ENCODE peak calls at places on chromosomes 7 and 10, in ten cellular contexts. One of them, this sample, is unnamed.

GRCh38 chr7:83832009-83832408 is 183.1 kb upstream of the SEMA3E start:
- DNase-seq in CD8-positive, alpha-beta T cell: no peak
- DNase-seq in osteocyte: no peak
- DNase-seq in lower lobe of right lung: no peak
- DNase-seq in CD4-positive, alpha-beta T cell: no peak
- DNase-seq in hepatocyte: no peak
- DNase-seq in GM12865: no peak
- DNase-seq in body of pancreas: no peak
- DNase-seq in GM06990: no peak
- DNase-seq in AG09319: no peak
- DNase-seq in this sample: no peak

GRCh38 chr10:101018118-101018599 is 12.8 kb downstream of the PDZD7 start:
- DNase-seq in CD8-positive, alpha-beta T cell: no peak
- DNase-seq in osteocyte: no peak
- DNase-seq in lower lobe of right lung: no peak
- DNase-seq in CD4-positive, alpha-beta T cell: no peak
- DNase-seq in hepatocyte: no peak
- DNase-seq in GM12865: no peak
- DNase-seq in body of pancreas: no peak
- DNase-seq in GM06990: no peak
- DNase-seq in AG09319: no peak
- DNase-seq in this sample: no peak

GRCh38 chr7:157405914-157406810 is 69.4 kb downstream of the DNAJB6 start:
- DNase-seq in CD8-positive, alpha-beta T cell: no peak
- DNase-seq in osteocyte: no peak
- DNase-seq in lower lobe of right lung: no peak
- DNase-seq in CD4-positive, alpha-beta T cell: no peak
- DNase-seq in hepatocyte: no peak
- DNase-seq in GM12865: no peak
- DNase-seq in body of pancreas: no peak
- DNase-seq in GM06990: no peak
- DNase-seq in AG09319: no peak
- DNase-seq in this sample: no peak

GRCh38 chr7:130723784-130724183 is 10.2 kb downstream of the KLF14 start:
- DNase-seq in CD8-positive, alpha-beta T cell: no peak
- DNase-seq in osteocyte: no peak
- DNase-seq in lower lobe of right lung: no peak
- DNase-seq in CD4-positive, alpha-beta T cell: no peak
- DNase-seq in hepatocyte: no peak
- DNase-seq in GM12865: no peak
- DNase-seq in body of pancreas: no peak
- DNase-seq in GM06990: no peak
- DNase-seq in AG09319: no peak
- DNase-seq in this sample: no peak

GRCh38 chr10:123564631-123565030 is 101.5 kb upstream of the GPR26 start:
- DNase-seq in CD8-positive, alpha-beta T cell: no peak
- DNase-seq in osteocyte: peak
- DNase-seq in lower lobe of right lung: no peak
- DNase-seq in CD4-positive, alpha-beta T cell: no peak
- DNase-seq in hepatocyte: no peak
- DNase-seq in GM12865: no peak
- DNase-seq in body of pancreas: no peak
- DNase-seq in GM06990: no peak
- DNase-seq in AG09319: no peak
- DNase-seq in this sample: no peak

GRCh38 chr7:13829914-13830603 is 159.4 kb downstream of the ETV1 start:
- DNase-seq in CD8-positive, alpha-beta T cell: no peak
- DNase-seq in osteocyte: no peak
- DNase-seq in lower lobe of right lung: no peak
- DNase-seq in CD4-positive, alpha-beta T cell: no peak
- DNase-seq in hepatocyte: peak
- DNase-seq in GM12865: no peak
- DNase-seq in body of pancreas: no peak
- DNase-seq in GM06990: no peak
- DNase-seq in AG09319: peak
- DNase-seq in this sample: no peak

GRCh38 chr7:70307544-70308106 is 709.4 kb downstream of the AUTS2 start:
- DNase-seq in CD8-positive, alpha-beta T cell: no peak
- DNase-seq in osteocyte: no peak
- DNase-seq in lower lobe of right lung: no peak
- DNase-seq in CD4-positive, alpha-beta T cell: no peak
- DNase-seq in hepatocyte: no peak
- DNase-seq in GM12865: no peak
- DNase-seq in body of pancreas: no peak
- DNase-seq in GM06990: no peak
- DNase-seq in AG09319: no peak
- DNase-seq in this sample: no peak

GRCh38 chr10:5632430-5632829 is 34.0 kb downstream of the ASB13 start:
- DNase-seq in CD8-positive, alpha-beta T cell: no peak
- DNase-seq in osteocyte: no peak
- DNase-seq in lower lobe of right lung: peak
- DNase-seq in CD4-positive, alpha-beta T cell: no peak
- DNase-seq in hepatocyte: peak
- DNase-seq in GM12865: no peak
- DNase-seq in body of pancreas: peak
- DNase-seq in GM06990: no peak
- DNase-seq in AG09319: no peak
- DNase-seq in this sample: no peak

GRCh38 chr10:93751832-93752231 is 5.9 kb upstream of the LGI1 start:
- DNase-seq in CD8-positive, alpha-beta T cell: no peak
- DNase-seq in osteocyte: no peak
- DNase-seq in lower lobe of right lung: no peak
- DNase-seq in CD4-positive, alpha-beta T cell: no peak
- DNase-seq in hepatocyte: peak
- DNase-seq in GM12865: peak
- DNase-seq in body of pancreas: peak
- DNase-seq in GM06990: no peak
- DNase-seq in AG09319: no peak
- DNase-seq in this sample: no peak

GRCh38 chr7:143493755-143494154 is 16.1 kb downstream of the TAS2R41 start:
- DNase-seq in CD8-positive, alpha-beta T cell: no peak
- DNase-seq in osteocyte: no peak
- DNase-seq in lower lobe of right lung: no peak
- DNase-seq in CD4-positive, alpha-beta T cell: no peak
- DNase-seq in hepatocyte: no peak
- DNase-seq in GM12865: no peak
- DNase-seq in body of pancreas: no peak
- DNase-seq in GM06990: no peak
- DNase-seq in AG09319: no peak
- DNase-seq in this sample: no peak

GRCh38 chr10:93150289-93150688 is 76.6 kb downstream of the CYP26A1 start:
- DNase-seq in CD8-positive, alpha-beta T cell: no peak
- DNase-seq in osteocyte: no peak
- DNase-seq in lower lobe of right lung: no peak
- DNase-seq in CD4-positive, alpha-beta T cell: no peak
- DNase-seq in hepatocyte: no peak
- DNase-seq in GM12865: peak
- DNase-seq in body of pancreas: no peak
- DNase-seq in GM06990: no peak
- DNase-seq in AG09319: no peak
- DNase-seq in this sample: no peak

GRCh38 chr7:35035511-35035921 is 1.8 kb downstream of the DPY19L1 start:
- DNase-seq in CD8-positive, alpha-beta T cell: no peak
- DNase-seq in osteocyte: no peak
- DNase-seq in lower lobe of right lung: no peak
- DNase-seq in CD4-positive, alpha-beta T cell: no peak
- DNase-seq in hepatocyte: peak
- DNase-seq in GM12865: peak
- DNase-seq in body of pancreas: peak
- DNase-seq in GM06990: no peak
- DNase-seq in AG09319: no peak
- DNase-seq in this sample: no peak
- TF ChIP-seq CTCF in CD8-positive, alpha-beta T cell: no peak
- TF ChIP-seq CTCF in osteocyte: peak
- TF ChIP-seq CTCF in lower lobe of right lung: no peak
- TF ChIP-seq CTCF in CD4-positive, alpha-beta T cell: no peak
- TF ChIP-seq CTCF in hepatocyte: peak
- TF ChIP-seq CTCF in GM12865: no peak
- TF ChIP-seq CTCF in body of pancreas: no peak
- TF ChIP-seq CTCF in GM06990: peak
- TF ChIP-seq CTCF in AG09319: no peak
- TF ChIP-seq CTCF in this sample: peak

GRCh38 chr10:89815049-89815853 is 113.9 kb downstream of the KIF20B start:
- DNase-seq in CD8-positive, alpha-beta T cell: no peak
- DNase-seq in osteocyte: no peak
- DNase-seq in lower lobe of right lung: no peak
- DNase-seq in CD4-positive, alpha-beta T cell: no peak
- DNase-seq in hepatocyte: no peak
- DNase-seq in GM12865: no peak
- DNase-seq in body of pancreas: no peak
- DNase-seq in GM06990: no peak
- DNase-seq in AG09319: no peak
- DNase-seq in this sample: no peak

GRCh38 chr10:89814278-89814677 is 112.9 kb downstream of the KIF20B start:
- DNase-seq in CD8-positive, alpha-beta T cell: no peak
- DNase-seq in osteocyte: no peak
- DNase-seq in lower lobe of right lung: no peak
- DNase-seq in CD4-positive, alpha-beta T cell: no peak
- DNase-seq in hepatocyte: peak
- DNase-seq in GM12865: no peak
- DNase-seq in body of pancreas: no peak
- DNase-seq in GM06990: no peak
- DNase-seq in AG09319: no peak
- DNase-seq in this sample: no peak

GRCh38 chr10:89805599-89806013 is 104.2 kb downstream of the KIF20B start:
- DNase-seq in CD8-positive, alpha-beta T cell: no peak
- DNase-seq in osteocyte: no peak
- DNase-seq in lower lobe of right lung: no peak
- DNase-seq in CD4-positive, alpha-beta T cell: no peak
- DNase-seq in hepatocyte: no peak
- DNase-seq in GM12865: peak
- DNase-seq in body of pancreas: no peak
- DNase-seq in GM06990: peak
- DNase-seq in AG09319: no peak
- DNase-seq in this sample: no peak

GRCh38 chr10:89813546-89813945 is 112.2 kb downstream of the KIF20B start:
- DNase-seq in CD8-positive, alpha-beta T cell: no peak
- DNase-seq in osteocyte: no peak
- DNase-seq in lower lobe of right lung: no peak
- DNase-seq in CD4-positive, alpha-beta T cell: no peak
- DNase-seq in hepatocyte: no peak
- DNase-seq in GM12865: no peak
- DNase-seq in body of pancreas: no peak
- DNase-seq in GM06990: no peak
- DNase-seq in AG09319: no peak
- DNase-seq in this sample: no peak

DNA sequence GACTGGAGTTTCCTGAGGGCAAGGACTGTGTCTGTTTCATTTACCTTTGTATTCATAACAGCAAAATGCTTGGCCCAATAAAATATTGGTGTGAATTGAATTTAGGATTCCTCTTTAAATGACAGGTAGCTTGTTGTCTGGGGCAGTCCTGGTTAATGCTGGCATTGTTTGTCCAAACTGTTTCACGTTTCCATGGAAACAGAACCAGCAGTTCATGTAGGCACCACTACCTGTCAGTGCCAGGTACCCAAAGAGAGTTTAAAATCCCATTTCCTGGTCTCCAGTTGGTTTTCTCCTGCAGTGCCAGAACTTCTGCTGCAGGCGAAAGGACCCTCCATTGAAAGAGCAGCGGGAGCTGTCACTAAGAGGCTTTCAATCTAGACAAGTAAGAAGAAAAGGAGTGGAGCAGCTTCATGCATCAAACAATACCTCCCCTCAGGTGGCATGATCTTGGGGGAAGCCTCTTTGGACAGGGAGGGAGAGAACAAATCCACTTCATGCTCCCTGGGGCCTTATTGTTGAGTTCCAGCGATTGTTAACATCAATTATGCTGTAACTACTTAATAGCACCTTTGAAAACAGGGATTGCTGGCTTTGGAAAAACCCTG is 109.6 kb downstream of the KIF20B start:
- DNase-seq in CD8-positive, alpha-beta T cell: no peak
- DNase-seq in osteocyte: no peak
- DNase-seq in lower lobe of right lung: no peak
- DNase-seq in CD4-positive, alpha-beta T cell: no peak
- DNase-seq in hepatocyte: no peak
- DNase-seq in GM12865: no peak
- DNase-seq in body of pancreas: no peak
- DNase-seq in GM06990: no peak
- DNase-seq in AG09319: no peak
- DNase-seq in this sample: no peak
- TF ChIP-seq CTCF in CD8-positive, alpha-beta T cell: no peak
- TF ChIP-seq CTCF in osteocyte: no peak
- TF ChIP-seq CTCF in lower lobe of right lung: no peak
- TF ChIP-seq CTCF in CD4-positive, alpha-beta T cell: no peak
- TF ChIP-seq CTCF in hepatocyte: no peak
- TF ChIP-seq CTCF in GM12865: no peak
- TF ChIP-seq CTCF in body of pancreas: no peak
- TF ChIP-seq CTCF in GM06990: no peak
- TF ChIP-seq CTCF in AG09319: no peak
- TF ChIP-seq CTCF in this sample: no peak

DNA sequence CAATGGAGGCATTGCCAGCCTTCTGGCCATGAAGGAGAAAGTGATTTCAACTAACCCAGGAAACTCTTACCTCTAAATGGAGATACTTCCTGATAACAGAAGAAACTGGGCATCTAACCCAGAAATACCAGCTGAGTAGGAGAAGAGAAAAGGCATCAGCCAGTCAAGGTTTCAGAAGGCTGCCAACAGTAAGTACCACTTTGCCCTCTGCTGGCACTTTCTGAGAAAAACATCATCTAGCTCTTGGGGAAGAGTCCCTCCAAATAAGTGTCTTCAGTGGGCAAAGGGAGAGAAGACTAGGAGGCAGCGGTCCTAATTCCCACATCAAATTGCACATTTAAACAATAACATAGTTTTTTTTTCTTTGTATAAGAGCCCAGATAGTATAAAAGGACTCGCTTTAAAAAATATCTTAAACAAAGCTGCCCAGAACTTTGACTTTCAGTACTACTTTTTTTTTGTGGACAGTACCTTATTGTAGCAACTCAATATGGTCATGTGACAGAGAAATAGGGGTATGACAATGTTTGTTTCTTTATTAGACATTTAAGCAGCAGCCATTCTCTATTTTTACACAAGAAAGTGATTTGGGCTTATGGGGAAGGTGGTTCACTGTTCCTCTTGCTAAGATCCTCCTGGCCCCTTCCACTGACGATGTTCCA is 157.3 kb downstream of the CTTNBP2 start:
- DNase-seq in CD8-positive, alpha-beta T cell: no peak
- DNase-seq in osteocyte: no peak
- DNase-seq in lower lobe of right lung: no peak
- DNase-seq in CD4-positive, alpha-beta T cell: no peak
- DNase-seq in hepatocyte: peak
- DNase-seq in GM12865: peak
- DNase-seq in body of pancreas: peak
- DNase-seq in GM06990: no peak
- DNase-seq in AG09319: peak
- DNase-seq in this sample: no peak
- TF ChIP-seq CTCF in CD8-positive, alpha-beta T cell: no peak
- TF ChIP-seq CTCF in osteocyte: peak
- TF ChIP-seq CTCF in lower lobe of right lung: peak
- TF ChIP-seq CTCF in CD4-positive, alpha-beta T cell: no peak
- TF ChIP-seq CTCF in hepatocyte: peak
- TF ChIP-seq CTCF in GM12865: peak
- TF ChIP-seq CTCF in body of pancreas: peak
- TF ChIP-seq CTCF in GM06990: peak
- TF ChIP-seq CTCF in AG09319: peak
- TF ChIP-seq CTCF in this sample: peak

DNA sequence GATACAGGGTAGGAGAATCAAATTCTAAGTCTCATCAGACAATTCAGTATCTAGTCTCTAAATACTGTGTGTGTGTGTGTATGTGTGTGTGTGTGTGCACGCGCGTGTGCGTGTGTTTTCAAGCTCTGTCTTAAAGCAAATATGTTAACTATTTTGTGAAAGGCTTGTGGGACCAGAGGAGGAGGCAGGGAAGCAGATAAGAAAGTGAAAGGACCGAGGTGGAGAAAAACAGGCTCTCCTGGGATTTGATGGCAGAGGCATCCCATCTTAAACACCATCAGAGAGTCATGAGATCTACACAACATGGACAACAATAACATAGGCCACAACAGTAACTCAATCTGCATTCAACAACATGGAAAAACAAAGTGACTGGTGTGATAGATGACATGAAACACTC is 67.1 kb downstream of the PIP4K2A start:
- DNase-seq in CD8-positive, alpha-beta T cell: no peak
- DNase-seq in osteocyte: no peak
- DNase-seq in lower lobe of right lung: no peak
- DNase-seq in CD4-positive, alpha-beta T cell: no peak
- DNase-seq in hepatocyte: no peak
- DNase-seq in GM12865: no peak
- DNase-seq in body of pancreas: no peak
- DNase-seq in GM06990: no peak
- DNase-seq in AG09319: no peak
- DNase-seq in this sample: no peak
- TF ChIP-seq CTCF in CD8-positive, alpha-beta T cell: no peak
- TF ChIP-seq CTCF in osteocyte: no peak
- TF ChIP-seq CTCF in lower lobe of right lung: no peak
- TF ChIP-seq CTCF in CD4-positive, alpha-beta T cell: no peak
- TF ChIP-seq CTCF in hepatocyte: no peak
- TF ChIP-seq CTCF in GM12865: no peak
- TF ChIP-seq CTCF in body of pancreas: no peak
- TF ChIP-seq CTCF in GM06990: no peak
- TF ChIP-seq CTCF in AG09319: no peak
- TF ChIP-seq CTCF in this sample: no peak